ENCODE peak calls at places on chromosomes 11 and 22, in five cellular contexts. V is GM19239; T is T-cell; M is EH; Y is stimulated activated CD8-positive, alpha-beta memory T cell treated with anti-CD3 and anti-CD28 coated beads, Interleukin-15, amount 100 ng/mL, for 24 hours. N is an unnamed sample.

GRCh38 chr11:111776398-111777093 is 10.4 kb upstream of the PPP2R1B start:
- DNase-seq in V (peak), T (no peak), M (no peak), Y (no peak), N (no peak)

GRCh38 chr22:37186228-37186996 is 1.6 kb downstream of the C1QTNF6 start:
- DNase-seq in V (peak), T (no peak), M (peak), Y (no peak), N (no peak)

GRCh38 chr11:130179396-130180306 is 20.1 kb downstream of the ST14 start:
- DNase-seq in V (no peak), T (no peak), M (no peak), Y (no peak), N (peak)

GRCh38 chr22:37481347-37481907 is 4.8 kb downstream of the MFNG start:
- DNase-seq in V (no peak), T (no peak), M (no peak), Y (no peak), N (no peak)

GRCh38 chr11:131025020-131025419 is 108.7 kb upstream of the SNX19 start:
- DNase-seq in V (no peak), T (no peak), M (peak), Y (no peak), N (no peak)

GRCh38 chr11:119709638-119710346 is 19.2 kb downstream of the NECTIN1 start:
- DNase-seq in V (peak), T (no peak), M (peak), Y (no peak), N (no peak)

GRCh38 chr22:32996702-32997101 is 61.5 kb downstream of the SYN3 start:
- DNase-seq in V (no peak), T (no peak), M (peak), Y (no peak), N (peak)

GRCh38 chr11:4511846-4512245 is 29.4 kb downstream of the OR52K1 start:
- DNase-seq in V (no peak), T (no peak), M (no peak), Y (no peak), N (peak)

GRCh38 chr22:36330655-36331305 is 57.0 kb downstream of the MYH9 start:
- DNase-seq in V (no peak), T (no peak), M (peak), Y (no peak), N (no peak)

GRCh38 chr11:119696378-119697157 is 32.4 kb downstream of the NECTIN1 start:
- DNase-seq in V (no peak), T (no peak), M (no peak), Y (no peak), N (no peak)

GRCh38 chr11:64856382-64857227 is 12.2 kb upstream of the CDC42BPG start:
- DNase-seq in V (no peak), T (no peak), M (peak), Y (no peak), N (peak)

N was measured in thyroid gland.